ENCODE peak calls at places on chromosomes 13 and 19, in four cellular contexts. D is NCI-H1694 treated with DMSO at 0.1 percent for 48 hours, N is GOT3, I is Calu3. Z is an unnamed sample.

GRCh38 chr19:1676351-1677266 is 24.2 kb upstream of the TCF3 start:
- DNase-seq in D (no peak), N (no peak), I (no peak), Z (no peak)

GRCh38 chr19:52171321-52172169 is at the start of gene ZNF836:
- DNase-seq in D (no peak), N (peak; percentile 10), I (peak; percentile 91), Z (peak; percentile 81)

GRCh38 chr19:3398900-3399278 is 32.5 kb downstream of the NFIC start:
- DNase-seq in D (no peak), N (no peak), I (no peak), Z (no peak)

GRCh38 chr19:40908981-40909380 is 26.9 kb upstream of the CYP2A7 start:
- DNase-seq in D (no peak), N (no peak), I (no peak), Z (no peak)

GRCh38 chr13:40494513-40494912 is 171.9 kb downstream of the FOXO1 start:
- DNase-seq in D (no peak), N (no peak), I (no peak), Z (no peak)

GRCh38 chr19:2419754-2420153 is 7.6 kb downstream of the TIMM13 start:
- DNase-seq in D (no peak), N (no peak), I (no peak), Z (no peak)

GRCh38 chr13:85728831-85729230 is 70.4 kb downstream of the SLITRK6 start:
- DNase-seq in D (no peak), N (no peak), I (no peak), Z (no peak)

GRCh38 chr13:60267498-60268202 is 103.9 kb upstream of the DIAPH3 start:
- DNase-seq in D (no peak), N (no peak), I (no peak), Z (no peak)

GRCh38 chr19:39078436-39079200 is 5.5 kb upstream of the ACP7 start:
- DNase-seq in D (no peak), N (peak; percentile 15), I (peak; percentile 76), Z (peak; percentile 22)

GRCh38 chr13:94110011-94110410 is 369.5 kb downstream of the DCT start:
- DNase-seq in D (no peak), N (no peak), I (no peak), Z (no peak)

GRCh38 chr19:53898680-53899341 is 10.3 kb upstream of the CACNG7 start:
- DNase-seq in D (no peak), N (no peak), I (no peak), Z (no peak)

GRCh38 chr13:75173457-75174356 is 308.3 kb downstream of the TBC1D4 start:
- DNase-seq in D (no peak), N (no peak), I (no peak), Z (no peak)

GRCh38 chr19:37506387-37507166 is at the start of gene ZNF793:
- DNase-seq in D (no peak), N (no peak), I (no peak), Z (peak; percentile 90)